ENCODE peak calls at places on chromosomes 13 and 19, in nine cellular contexts. X, K, Y, U, I, S, E, B and G are unnamed samples.

GRCh38 chr13:29925457-29925856 is 75.0 kb upstream of the UBL3 start:
- DNase-seq in X (peak), K (peak), Y (peak), U (no peak), I (peak), S (peak), E (no peak), B (peak), G (peak)

GRCh38 chr19:18456974-18457373 is 19.0 kb upstream of the ISYNA1 start:
- DNase-seq in X (no peak), K (no peak), Y (no peak), U (no peak), I (peak), S (no peak), E (no peak), B (no peak), G (no peak)

GRCh38 chr13:80313668-80314278 is 27.2 kb downstream of the SPRY2 start:
- DNase-seq in X (no peak), K (no peak), Y (no peak), U (no peak), I (no peak), S (no peak), E (no peak), B (no peak), G (no peak)

GRCh38 chr13:100399455-100399854 is 189.1 kb downstream of the GGACT start:
- DNase-seq in X (no peak), K (no peak), Y (no peak), U (no peak), I (no peak), S (no peak), E (no peak), B (peak), G (no peak)

GRCh38 chr13:82654851-82655517 is 1227.3 kb downstream of the SLITRK1 start:
- DNase-seq in X (peak), K (peak), Y (no peak), U (no peak), I (peak), S (peak), E (peak), B (no peak), G (peak)

GRCh38 chr13:50521191-50521590 is 322.3 kb downstream of the DLEU7 start:
- DNase-seq in X (no peak), K (no peak), Y (no peak), U (no peak), I (no peak), S (peak), E (no peak), B (no peak), G (no peak)

GRCh38 chr13:33606692-33607091 is 211.3 kb upstream of the RFC3 start:
- DNase-seq in X (peak), K (peak), Y (no peak), U (no peak), I (no peak), S (peak), E (no peak), B (no peak), G (peak)

GRCh38 chr19:589693-590395 is at the start of gene HCN2:
- DNase-seq in X (no peak), K (no peak), Y (no peak), U (no peak), I (no peak), S (no peak), E (no peak), B (no peak), G (no peak)

GRCh38 chr19:12796146-12797071 is 5.1 kb downstream of the JUNB start:
- DNase-seq in X (peak), K (peak), Y (peak), U (peak), I (peak), S (peak), E (no peak), B (peak), G (peak)

GRCh38 chr13:91154553-91154952 is 192.9 kb upstream of the MIR17HG start:
- DNase-seq in X (peak), K (no peak), Y (no peak), U (no peak), I (no peak), S (no peak), E (no peak), B (no peak), G (no peak)

GRCh38 chr13:51585234-51585672 is 991 bp downstream of the WDFY2 start:
- DNase-seq in X (peak), K (peak), Y (peak), U (peak), I (no peak), S (peak), E (no peak), B (no peak), G (peak)

GRCh38 chr13:113605866-113606438 is 21.4 kb downstream of the TFDP1 start:
- DNase-seq in X (no peak), K (no peak), Y (no peak), U (no peak), I (no peak), S (no peak), E (no peak), B (no peak), G (no peak)

GRCh38 chr19:51830263-51830662 is 35.3 kb downstream of the FPR3 start:
- DNase-seq in X (no peak), K (peak), Y (peak), U (peak), I (no peak), S (no peak), E (no peak), B (no peak), G (peak)

GRCh38 chr19:10439588-10439987 is 19.2 kb downstream of the PDE4A start:
- DNase-seq in X (no peak), K (no peak), Y (no peak), U (no peak), I (no peak), S (no peak), E (no peak), B (no peak), G (no peak)

GRCh38 chr13:33110713-33111413 is 94.6 kb downstream of the KL start:
- DNase-seq in X (peak), K (peak), Y (no peak), U (no peak), I (peak), S (peak), E (no peak), B (no peak), G (no peak)

GRCh38 chr13:100203696-100204367 is 114.9 kb downstream of the PCCA start:
- DNase-seq in X (peak), K (peak), Y (peak), U (no peak), I (no peak), S (peak), E (no peak), B (no peak), G (peak)

GRCh38 chr13:38008636-38009035 is 139.1 kb upstream of the TRPC4 start:
- DNase-seq in X (peak), K (peak), Y (no peak), U (no peak), I (no peak), S (no peak), E (no peak), B (no peak), G (peak)

GRCh38 chr19:45768644-45769053 is 403 bp downstream of the SIX5 start:
- DNase-seq in X (peak), K (peak), Y (peak), U (peak), I (no peak), S (no peak), E (no peak), B (no peak), G (peak)

GRCh38 chr13:100870898-100871297 is 196.3 kb upstream of the TMTC4 start:
- DNase-seq in X (no peak), K (no peak), Y (no peak), U (no peak), I (no peak), S (no peak), E (no peak), B (no peak), G (no peak)

GRCh38 chr19:4721196-4721595 is 2.4 kb downstream of the DPP9 start:
- DNase-seq in X (no peak), K (no peak), Y (no peak), U (no peak), I (no peak), S (no peak), E (no peak), B (no peak), G (no peak)

GRCh38 chr13:40389081-40389641 is 277.3 kb downstream of the FOXO1 start:
- DNase-seq in X (no peak), K (no peak), Y (no peak), U (no peak), I (no peak), S (peak), E (no peak), B (no peak), G (no peak)

GRCh38 chr19:41302624-41303351 is 7.2 kb upstream of the CCDC97 start:
- DNase-seq in X (no peak), K (no peak), Y (peak), U (no peak), I (no peak), S (no peak), E (no peak), B (no peak), G (no peak)

GRCh38 chr19:18349524-18350128 is 9.2 kb downstream of the PGPEP1 start:
- DNase-seq in X (peak), K (peak), Y (peak), U (no peak), I (peak), S (peak), E (no peak), B (no peak), G (peak)

GRCh38 chr19:13796301-13797057 is 1.2 kb downstream of the ZSWIM4 start:
- DNase-seq in X (peak), K (peak), Y (peak), U (no peak), I (peak), S (peak), E (peak), B (no peak), G (peak)

GRCh38 chr19:3073159-3073563 is 10.9 kb upstream of the TLE5 start:
- DNase-seq in X (peak), K (peak), Y (no peak), U (no peak), I (no peak), S (no peak), E (peak), B (no peak), G (peak)

GRCh38 chr13:111156421-111156820 is 41.3 kb downstream of the ARHGEF7 start:
- DNase-seq in X (peak), K (no peak), Y (no peak), U (no peak), I (no peak), S (no peak), E (no peak), B (no peak), G (peak)

GRCh38 chr19:17873661-17874422 is 2.1 kb downstream of the SLC5A5 start:
- DNase-seq in X (peak), K (peak), Y (no peak), U (no peak), I (no peak), S (no peak), E (no peak), B (no peak), G (no peak)

GRCh38 chr13:83815598-83815997 is 66.7 kb downstream of the SLITRK1 start:
- DNase-seq in X (no peak), K (no peak), Y (no peak), U (no peak), I (no peak), S (no peak), E (no peak), B (no peak), G (no peak)

GRCh38 chr19:55497777-55498176 is 9.5 kb downstream of the SSC5D start:
- DNase-seq in X (no peak), K (no peak), Y (no peak), U (no peak), I (peak), S (no peak), E (no peak), B (no peak), G (no peak)

GRCh38 chr13:66339214-66339613 is 890.9 kb downstream of the PCDH9 start:
- DNase-seq in X (no peak), K (peak), Y (no peak), U (no peak), I (no peak), S (no peak), E (no peak), B (no peak), G (no peak)